ENCODE peak calls at places on chromosomes 13 and 19, in four cellular contexts. Z, H, D and E are unnamed samples.
A peak's percentile ranks its signal among the peaks of the same experiment; 100 is the strongest.

GRCh38 chr19:55147408-55148251 is 1.4 kb downstream of the TNNT1 start:
- DNase-seq in Z (no peak), H (no peak), D (no peak), E (peak; percentile 83)

GRCh38 chr19:55460670-55461258 is 678 bp downstream of the ISOC2 start:
- DNase-seq in Z (no peak), H (peak; percentile 86), D (peak; percentile 78), E (peak; percentile 93)

GRCh38 chr19:58519087-58519354 is 589 bp downstream of the ZBTB45 start:
- DNase-seq in D (peak; percentile 79), Z (no peak), H (peak; percentile 58), E (peak; percentile 89)

GRCh38 chr19:8610041-8610927 is at the start of gene ADAMTS10:
- DNase-seq in Z (no peak), H (peak; percentile 51), D (no peak), E (peak; percentile 74)

GRCh38 chr19:18167975-18168645 is 5.5 kb upstream of the IFI30 start:
- DNase-seq in H (peak; percentile 35), D (no peak), Z (no peak), E (peak; percentile 67)

GRCh38 chr19:43755256-43755801 is 567 bp upstream of the SMG9 start:
- DNase-seq in D (peak; percentile 89), Z (no peak), H (peak; percentile 87), E (peak; percentile 77)

GRCh38 chr19:45115809-45116615 is 23.0 kb downstream of the PPP1R37 start:
- DNase-seq in D (no peak), Z (no peak), H (no peak), E (no peak)

GRCh38 chr19:44356383-44357111 is at the start of gene ZNF112:
- DNase-seq in D (peak; percentile 90), H (peak; percentile 83), Z (peak; percentile 11), E (peak; percentile 94)

GRCh38 chr19:50214699-50215543 is 11.5 kb downstream of the MYH14 start:
- DNase-seq in H (no peak), Z (no peak), D (no peak), E (peak; percentile 61)

GRCh38 chr13:41244555-41244954 is 18.8 kb downstream of the MTRF1 start:
- DNase-seq in H (no peak), Z (no peak), D (no peak), E (no peak)

GRCh38 chr19:46115396-46116109 is 8.9 kb downstream of the IGFL3 start:
- DNase-seq in D (no peak), Z (peak; percentile 31), H (no peak), E (no peak)

GRCh38 chr13:29886446-29886845 is 36.0 kb upstream of the UBL3 start:
- DNase-seq in H (no peak), Z (no peak), D (no peak), E (no peak)

GRCh38 chr13:67197704-67198103 is 32.4 kb downstream of the PCDH9 start:
- DNase-seq in H (no peak), Z (no peak), D (no peak), E (no peak)

GRCh38 chr19:43498233-43498830 is 6.2 kb downstream of the PHLDB3 start:
- DNase-seq in Z (no peak), H (no peak), D (no peak), E (no peak)

GRCh38 chr13:46622918-46623256 is 69.9 kb downstream of the LRCH1 start:
- DNase-seq in Z (no peak), D (no peak), H (peak; percentile 24), E (no peak)

GRCh38 chr13:35789335-35790166 is 313.1 kb upstream of the MAB21L1 start:
- DNase-seq in Z (no peak), D (no peak), H (no peak), E (peak; percentile 77)

GRCh38 chr13:49062297-49062896 is 86.7 kb downstream of the FNDC3A start:
- DNase-seq in Z (no peak), D (no peak), H (no peak), E (no peak)

DNA sequence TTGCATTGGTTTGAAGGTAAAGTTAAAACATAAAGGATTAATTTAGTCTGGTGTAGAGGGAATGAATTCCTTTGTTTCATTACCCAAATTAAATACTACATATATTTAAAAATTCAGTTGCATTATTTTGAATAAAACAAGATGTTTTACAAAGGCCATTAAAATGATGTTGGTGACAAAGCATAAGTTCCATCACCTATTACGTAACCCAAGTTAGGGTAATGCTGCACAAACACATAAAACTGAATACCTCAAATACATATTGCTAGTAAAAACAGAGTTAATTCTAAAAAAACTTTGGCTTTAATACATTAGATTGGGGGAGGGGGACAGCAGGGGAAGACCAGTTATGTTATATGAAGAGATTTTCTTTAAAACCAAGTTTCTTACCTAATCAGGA is 80.3 kb downstream of the SERP2 start:
- DNase-seq in H (no peak), D (no peak), Z (no peak), E (no peak)
- H3K27ac ChIP-seq in H (no peak overlapping the region), D (no peak overlapping the region), Z (no peak overlapping the region), E (no peak overlapping the region)

DNA sequence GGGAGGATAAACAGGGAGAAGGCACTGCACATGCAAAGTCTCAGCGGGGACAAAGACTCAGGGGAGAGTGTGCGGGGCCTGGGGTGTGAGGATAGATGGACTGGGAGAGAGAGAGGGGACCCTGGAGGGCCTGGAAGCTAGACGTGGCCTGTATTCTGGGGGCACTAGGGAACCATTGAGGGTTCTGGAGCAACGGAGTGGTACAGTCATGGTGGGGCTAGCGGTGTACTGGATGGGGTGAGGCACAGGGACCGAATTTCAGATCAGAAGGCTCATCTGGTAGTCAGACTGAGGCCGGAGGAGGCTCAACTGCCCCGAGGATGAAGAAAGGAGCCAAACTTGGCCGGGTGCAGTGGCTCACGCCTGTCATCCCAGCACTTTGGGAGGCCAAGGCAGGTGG is 8.0 kb upstream of the SBNO2 start:
- DNase-seq in Z (no peak), D (no peak), H (no peak), E (no peak)
- H3K4me1 ChIP-seq in Z (peaks cover 31% of the 10 kb centered on the region), D (peaks cover 36% of the 10 kb centered on the region), H (peaks cover 7% of the 10 kb centered on the region), E (peaks cover 6% of the 10 kb centered on the region)

GRCh38 chr19:23972161-23972560 is 57.5 kb downstream of the ZNF726 start:
- DNase-seq in D (no peak), H (no peak), Z (no peak), E (no peak)

GRCh38 chr19:23974941-23975340 is 60.3 kb downstream of the ZNF726 start:
- DNase-seq in D (no peak), H (no peak), Z (no peak), E (no peak)

DNA sequence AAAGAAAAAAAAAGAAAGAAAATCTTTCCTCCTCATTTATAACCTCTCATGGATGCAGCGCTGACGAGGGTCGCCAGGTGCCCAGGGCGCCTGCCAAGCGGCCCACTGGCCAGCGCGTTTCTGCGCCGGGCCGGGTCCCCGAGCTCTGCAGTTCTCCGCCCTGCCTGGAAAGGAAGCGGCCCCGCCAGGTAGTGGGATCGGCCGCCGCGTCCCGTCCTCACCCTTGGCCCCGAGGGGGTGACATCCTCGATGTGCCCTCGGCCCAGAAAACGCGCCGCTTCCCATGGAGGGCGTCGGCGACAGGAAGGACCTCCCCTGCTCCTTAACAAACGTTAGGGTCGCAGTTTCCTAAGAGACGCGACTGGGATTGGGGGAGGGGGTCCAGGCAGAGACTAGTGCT is 56.9 kb downstream of the ZNF726 start:
- DNase-seq in Z (no peak), D (no peak), H (no peak), E (no peak)
- H3K4me3 ChIP-seq in Z (no peak overlapping the region), D (no peak overlapping the region), H (peak overlapping the region; percentile 45), E (no peak overlapping the region)

DNA sequence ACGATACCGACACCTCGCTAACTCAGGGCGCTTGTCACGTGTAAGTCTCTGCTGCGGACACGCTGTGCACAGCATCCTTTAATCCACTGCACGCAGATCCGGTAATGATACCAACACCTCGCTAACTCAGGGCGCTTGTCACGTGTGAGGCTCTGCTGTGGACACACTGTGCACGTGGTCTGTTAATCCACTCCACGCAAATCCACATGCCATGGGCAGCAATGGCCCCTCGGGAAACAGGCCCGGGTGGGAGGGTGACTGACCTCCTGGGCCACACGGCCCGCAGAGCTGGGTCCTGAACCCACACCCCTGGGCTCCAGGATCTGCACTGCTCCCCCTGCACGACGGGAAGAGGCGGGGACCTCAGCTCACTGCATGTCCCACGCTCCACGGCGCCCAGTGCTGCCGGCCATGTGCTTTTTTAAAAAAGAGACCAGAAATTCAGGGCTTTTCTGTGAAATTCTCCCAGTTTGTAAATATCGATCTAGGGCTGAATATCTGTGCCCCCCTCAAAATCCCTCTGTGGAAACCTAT is 16.1 kb downstream of the SHC2 start:
- DNase-seq in D (no peak), H (no peak), Z (no peak), E (no peak)
- H3K27ac ChIP-seq in D (no peak overlapping the region), H (no peak overlapping the region), Z (no peak overlapping the region), E (no peak overlapping the region)

DNA sequence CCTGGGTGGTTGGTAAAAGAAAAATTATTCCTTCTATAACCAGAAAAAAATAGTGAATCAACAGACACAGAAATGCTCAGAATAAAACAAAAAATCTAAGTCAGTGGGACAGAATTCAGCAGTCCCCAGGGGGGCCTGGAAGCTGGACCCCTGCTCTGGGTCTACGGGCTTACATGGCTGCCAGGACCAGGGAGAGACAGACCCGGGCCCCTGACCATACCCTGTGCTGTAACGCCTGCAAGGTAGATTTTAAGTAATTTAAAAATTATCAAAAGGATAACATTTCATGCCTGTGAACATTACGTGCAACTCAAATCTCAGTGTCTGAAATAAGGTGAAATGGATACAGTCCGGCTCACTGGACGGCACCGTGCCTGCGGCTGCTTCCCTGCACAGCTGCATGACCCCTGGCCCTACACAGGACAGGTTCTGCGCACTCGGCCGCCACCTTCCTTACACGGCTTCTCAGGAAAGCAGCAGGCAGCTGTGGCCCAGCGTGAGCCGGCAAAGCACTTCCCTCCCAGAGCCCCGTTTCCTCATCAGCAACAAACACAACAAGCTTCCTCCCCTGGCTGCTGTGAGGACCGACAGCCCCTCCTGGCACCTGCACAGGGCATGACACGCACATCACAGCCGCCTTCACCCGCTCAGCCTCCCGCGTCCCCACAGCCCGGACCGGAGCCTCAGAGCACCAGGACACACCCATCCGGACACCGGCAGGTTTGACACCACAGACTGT is 22.2 kb downstream of the RASA3 start:
- DNase-seq in Z (no peak), H (no peak), D (no peak), E (peak; percentile 68)
- H3K4me1 ChIP-seq in Z (peaks cover 6% of the 10 kb centered on the region), H (peaks cover 41% of the 10 kb centered on the region), D (peaks cover 31% of the 10 kb centered on the region), E (peaks cover 39% of the 10 kb centered on the region)

GRCh38 chr13:110125613-110126272 is 181.2 kb downstream of the COL4A1 start:
- DNase-seq in Z (no peak), D (no peak), H (no peak), E (no peak)
- H3K4me3 ChIP-seq in Z (no peak overlapping the region), D (no peak overlapping the region), H (peak overlapping the region; percentile 49), E (no peak overlapping the region)

GRCh38 chr13:45142440-45143345 is 22.4 kb downstream of the GTF2F2 start:
- DNase-seq in H (no peak), D (no peak), Z (no peak), E (peak; percentile 5)
- H3K27ac ChIP-seq in H (peak overlapping the region; percentile 38), D (no peak overlapping the region), Z (no peak overlapping the region), E (peak overlapping the region; percentile 57)